ENCODE peak calls at places on chromosomes 11 and 22, in nine cellular contexts. A is heart right ventricle, Y is IMR-90, J is psoas muscle, X is tibial artery, O is HFF-Myc, G is lung, U is lower lobe of right lung, Q is sigmoid colon. H is an unnamed sample.

GRCh38 chr11:44133335-44133946 is 38.0 kb downstream of the EXT2 start:
- DNase-seq in A (no peak), Y (peak), J (no peak), X (no peak), O (no peak), G (no peak), U (no peak), Q (no peak), H (no peak)

GRCh38 chr22:46070722-46071450 is 79.4 kb upstream of the PPARA start:
- DNase-seq in A (peak), Y (peak), J (peak), X (peak), O (no peak), G (peak), U (peak), Q (peak), H (no peak)

GRCh38 chr22:36144886-36145541 is 15.5 kb downstream of the APOL3 start:
- DNase-seq in A (peak), Y (peak), J (peak), X (peak), O (peak), G (peak), U (peak), Q (peak), H (no peak)

GRCh38 chr11:76095891-76096290 is 110.4 kb downstream of the WNT11 start:
- DNase-seq in A (no peak), Y (no peak), J (no peak), X (no peak), O (no peak), G (no peak), U (no peak), Q (no peak), H (no peak)

GRCh38 chr22:49845666-49846459 is 7.8 kb upstream of the ZBED4 start:
- DNase-seq in A (no peak), Y (no peak), J (no peak), X (no peak), O (no peak), G (no peak), U (no peak), Q (no peak), H (no peak)

GRCh38 chr11:75162954-75163353 is 12.0 kb downstream of the SLCO2B1 start:
- DNase-seq in A (no peak), Y (no peak), J (no peak), X (no peak), O (no peak), G (no peak), U (no peak), Q (no peak), H (no peak)

GRCh38 chr11:32826113-32826512 is 3.6 kb upstream of the PRRG4 start:
- DNase-seq in A (no peak), Y (no peak), J (no peak), X (no peak), O (no peak), G (no peak), U (no peak), Q (no peak), H (no peak)

GRCh38 chr11:43920598-43921419 is 21.6 kb upstream of the C11orf96 start:
- DNase-seq in A (no peak), Y (peak), J (peak), X (peak), O (peak), G (peak), U (no peak), Q (peak), H (no peak)

GRCh38 chr22:44205713-44206645 is 25.3 kb downstream of the PARVG start:
- DNase-seq in A (no peak), Y (no peak), J (no peak), X (no peak), O (no peak), G (no peak), U (no peak), Q (peak), H (no peak)

GRCh38 chr11:61187505-61188130 is 15.7 kb upstream of the PGA3 start:
- DNase-seq in A (peak), Y (peak), J (peak), X (peak), O (peak), G (peak), U (peak), Q (peak), H (peak)

GRCh38 chr11:69892237-69892985 is 73.2 kb upstream of the FGF3 start:
- DNase-seq in A (no peak), Y (no peak), J (peak), X (no peak), O (no peak), G (no peak), U (no peak), Q (no peak), H (no peak)

GRCh38 chr11:103164093-103164796 is 55.0 kb downstream of the DYNC2H1 start:
- DNase-seq in A (no peak), Y (no peak), J (no peak), X (no peak), O (no peak), G (no peak), U (no peak), Q (no peak), H (no peak)

GRCh38 chr11:78453140-78453935 is 35.7 kb upstream of the GAB2 start:
- DNase-seq in A (no peak), Y (peak), J (no peak), X (no peak), O (no peak), G (no peak), U (no peak), Q (no peak), H (no peak)

GRCh38 chr11:113417428-113417827 is 29.8 kb downstream of the ANKK1 start:
- DNase-seq in A (no peak), Y (no peak), J (no peak), X (no peak), O (no peak), G (no peak), U (no peak), Q (no peak), H (no peak)

GRCh38 chr11:102800774-102801173 is 2.8 kb upstream of the MMP1 start:
- DNase-seq in A (no peak), Y (no peak), J (no peak), X (no peak), O (no peak), G (no peak), U (no peak), Q (peak), H (no peak)

GRCh38 chr11:78038697-78039313 is 15.7 kb upstream of the KCTD14 start:
- DNase-seq in A (no peak), Y (peak), J (no peak), X (no peak), O (no peak), G (peak), U (no peak), Q (no peak), H (no peak)

GRCh38 chr22:42942351-42942750 is 72.6 kb downstream of the PACSIN2 start:
- DNase-seq in A (no peak), Y (no peak), J (no peak), X (no peak), O (no peak), G (no peak), U (no peak), Q (no peak), H (no peak)

GRCh38 chr11:75344761-75345454 is 6.6 kb downstream of the ARRB1 start:
- DNase-seq in A (no peak), Y (peak), J (no peak), X (no peak), O (no peak), G (no peak), U (no peak), Q (no peak), H (no peak)

GRCh38 chr22:23058481-23059336 is 11.6 kb upstream of the GNAZ start:
- DNase-seq in A (no peak), Y (no peak), J (no peak), X (peak), O (no peak), G (no peak), U (peak), Q (no peak), H (no peak)

GRCh38 chr11:69312418-69313399 is 18.8 kb downstream of the MYEOV start:
- DNase-seq in A (peak), Y (no peak), J (no peak), X (no peak), O (no peak), G (no peak), U (no peak), Q (peak), H (no peak)

GRCh38 chr22:27238935-27239510 is 562.5 kb downstream of the MN1 start:
- DNase-seq in A (peak), Y (peak), J (peak), X (peak), O (peak), G (peak), U (peak), Q (peak), H (no peak)

GRCh38 chr11:34165786-34166557 is 60.5 kb downstream of the NAT10 start:
- DNase-seq in A (no peak), Y (no peak), J (peak), X (no peak), O (no peak), G (no peak), U (no peak), Q (no peak), H (no peak)

GRCh38 chr11:12087075-12087775 is 23.2 kb upstream of the MICAL2 start:
- DNase-seq in A (no peak), Y (peak), J (peak), X (peak), O (no peak), G (no peak), U (peak), Q (no peak), H (no peak)

GRCh38 chr11:99352642-99353041 is 331.9 kb downstream of the CNTN5 start:
- DNase-seq in A (peak), Y (no peak), J (no peak), X (no peak), O (no peak), G (no peak), U (no peak), Q (no peak), H (no peak)

GRCh38 chr11:66479741-66480115 is 506 bp upstream of the DPP3 start:
- DNase-seq in A (no peak), Y (no peak), J (no peak), X (peak), O (no peak), G (no peak), U (no peak), Q (no peak), H (no peak)

GRCh38 chr11:69361466-69361865 is 67.5 kb downstream of the MYEOV start:
- DNase-seq in A (no peak), Y (no peak), J (no peak), X (no peak), O (no peak), G (no peak), U (peak), Q (no peak), H (no peak)

GRCh38 chr22:34301569-34301968 is 381.3 kb upstream of the LARGE1 start:
- DNase-seq in A (no peak), Y (no peak), J (no peak), X (no peak), O (no peak), G (no peak), U (no peak), Q (no peak), H (no peak)

GRCh38 chr11:107799245-107799859 is 59.2 kb downstream of the SLC35F2 start:
- DNase-seq in A (peak), Y (peak), J (peak), X (peak), O (peak), G (peak), U (peak), Q (peak), H (peak)

GRCh38 chr11:12050911-12051667 is 42.7 kb upstream of the DKK3 start:
- DNase-seq in A (no peak), Y (no peak), J (no peak), X (no peak), O (no peak), G (no peak), U (no peak), Q (no peak), H (no peak)

DNA sequence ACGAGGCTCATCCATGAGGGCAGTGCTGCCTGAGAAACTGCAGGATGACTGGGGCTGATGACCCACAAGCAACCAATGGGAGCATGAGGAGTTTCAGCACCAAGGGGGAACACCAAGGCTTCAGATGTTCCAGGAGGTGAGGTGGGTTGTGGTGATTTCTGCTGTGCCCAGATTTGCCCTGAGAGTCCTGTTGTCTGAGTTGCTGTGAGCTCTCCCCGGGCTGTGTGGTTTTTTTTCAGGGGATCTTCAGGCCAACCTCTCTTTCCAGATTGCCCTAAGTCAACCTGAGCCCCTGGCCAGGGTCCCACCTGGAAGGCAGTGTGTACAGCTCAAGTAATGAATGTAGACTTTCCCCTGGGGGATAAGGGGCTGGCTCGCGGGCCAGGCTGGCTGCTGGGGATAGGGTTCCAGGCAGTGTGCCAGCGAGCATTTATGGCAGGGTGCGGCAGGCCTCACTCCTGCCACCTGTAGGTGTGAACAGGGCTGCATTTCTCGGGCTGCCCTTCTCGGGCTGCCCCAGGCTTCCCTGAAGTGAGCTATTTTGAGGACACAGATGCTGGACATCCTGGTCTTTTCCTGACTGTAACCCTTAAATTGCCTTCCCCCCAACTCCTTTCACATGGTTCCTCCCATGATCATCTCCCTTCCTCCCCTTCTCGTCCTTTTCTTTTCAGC is 9.8 kb downstream of the SLC22A6 start:
- DNase-seq in A (peak), Y (no peak), J (no peak), X (no peak), O (peak), G (no peak), U (no peak), Q (peak), H (no peak)
- H3K4me3 ChIP-seq in A (no peak), Y (no peak), J (no peak), X (no peak), O (no peak), G (no peak), U (no peak), Q (no peak), H (no peak)

GRCh38 chr11:15969701-15970329 is 386.5 kb downstream of the SOX6 start:
- DNase-seq in A (no peak), Y (peak), J (no peak), X (no peak), O (peak), G (no peak), U (no peak), Q (no peak), H (no peak)
- H3K4me3 ChIP-seq in A (no peak), Y (peak), J (peak), X (peak), O (no peak), G (no peak), U (no peak), Q (no peak), H (no peak)

DNA sequence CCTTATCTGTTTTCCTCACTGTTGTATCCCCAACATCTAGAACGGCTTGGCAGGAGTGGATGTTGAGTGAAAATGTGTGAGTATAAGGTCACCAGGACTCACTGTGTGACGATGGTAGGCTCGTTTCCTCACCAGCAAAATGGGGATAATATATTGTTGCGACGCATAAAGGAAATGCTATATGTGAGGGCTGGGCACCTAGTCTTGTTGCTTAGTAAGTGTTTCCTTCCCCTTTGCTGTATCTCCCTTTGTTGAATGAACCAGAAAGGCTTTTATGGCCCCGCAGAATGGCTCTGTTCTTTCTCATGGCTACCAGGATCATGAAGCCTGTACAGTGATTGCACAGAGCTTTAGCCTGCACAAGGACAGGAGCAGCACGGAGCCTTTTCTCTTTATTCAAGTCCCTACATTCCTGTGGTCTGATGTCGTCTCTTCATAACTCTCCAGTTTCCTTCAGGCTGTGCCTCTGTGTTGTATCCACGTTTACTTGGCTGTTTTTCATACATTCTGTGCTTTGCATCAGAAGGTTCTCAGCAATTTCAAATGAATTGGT is 5.4 kb downstream of the TNRC6B start:
- DNase-seq in A (no peak), Y (peak), J (no peak), X (no peak), O (no peak), G (no peak), U (no peak), Q (peak), H (no peak)
- H3K4me3 ChIP-seq in A (no peak), Y (no peak), J (peak), X (no peak), O (peak), G (no peak), U (no peak), Q (no peak), H (no peak)

GRCh38 chr22:29006346-29006745 is 55.3 kb downstream of the C22orf31 start:
- DNase-seq in A (no peak), Y (no peak), J (no peak), X (no peak), O (no peak), G (no peak), U (no peak), Q (no peak), H (no peak)

GRCh38 chr22:29002603-29003002 is 59.0 kb downstream of the C22orf31 start:
- DNase-seq in A (no peak), Y (no peak), J (peak), X (no peak), O (no peak), G (no peak), U (no peak), Q (no peak), H (no peak)

GRCh38 chr22:29003552-29003951 is 58.1 kb downstream of the C22orf31 start:
- DNase-seq in A (no peak), Y (no peak), J (no peak), X (no peak), O (no peak), G (no peak), U (no peak), Q (no peak), H (no peak)

GRCh38 chr22:29004647-29005371 is 56.8 kb downstream of the C22orf31 start:
- DNase-seq in A (peak), Y (peak), J (peak), X (no peak), O (no peak), G (peak), U (peak), Q (no peak), H (no peak)

GRCh38 chr22:29003975-29004646 is 57.5 kb downstream of the C22orf31 start:
- DNase-seq in A (no peak), Y (no peak), J (peak), X (no peak), O (no peak), G (peak), U (peak), Q (no peak), H (peak)
- H3K4me3 ChIP-seq in A (no peak), Y (no peak), J (peak), X (no peak), O (no peak), G (no peak), U (no peak), Q (no peak), H (no peak)

DNA sequence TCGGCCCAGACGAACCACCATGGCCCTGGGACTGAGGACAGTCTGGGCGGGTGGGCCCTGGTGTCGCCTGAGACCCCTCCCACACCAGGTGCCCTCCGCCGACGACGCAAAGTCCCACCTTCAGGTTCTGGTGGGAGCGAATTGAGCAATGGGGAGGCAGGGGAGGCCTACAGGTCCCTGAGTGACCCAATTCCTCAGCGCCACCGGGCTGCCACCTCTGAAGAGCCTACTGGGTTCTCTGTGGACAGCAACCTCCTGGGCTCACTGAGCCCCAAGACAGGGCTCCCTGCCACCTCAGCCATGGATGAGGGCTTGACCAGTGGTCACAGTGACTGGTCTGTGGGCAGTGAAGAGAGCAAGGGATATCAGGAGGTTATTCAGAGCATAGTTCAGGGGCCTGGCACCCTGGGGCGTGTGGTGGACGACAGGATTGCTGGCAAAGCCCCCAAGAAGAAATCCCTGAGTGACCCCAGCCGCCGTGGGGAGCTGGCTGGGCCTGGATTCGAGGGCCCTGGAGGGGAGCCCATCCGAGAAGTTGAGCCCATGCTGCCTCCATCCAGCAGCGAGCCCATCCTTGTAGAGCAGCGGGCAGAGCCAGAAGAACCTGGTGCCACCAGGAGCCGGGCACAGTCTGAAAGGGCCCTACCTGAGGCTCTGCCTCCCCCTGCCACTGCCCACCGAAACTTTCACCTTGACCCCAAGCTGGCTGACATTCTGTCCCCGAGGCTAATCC is 2.8 kb downstream of the ARHGEF17 start:
- DNase-seq in A (no peak), Y (no peak), J (no peak), X (no peak), O (no peak), G (no peak), U (no peak), Q (peak), H (no peak)
- H3K4me3 ChIP-seq in A (peak), Y (peak), J (peak), X (peak), O (peak), G (peak), U (peak), Q (peak), H (no peak)

DNA sequence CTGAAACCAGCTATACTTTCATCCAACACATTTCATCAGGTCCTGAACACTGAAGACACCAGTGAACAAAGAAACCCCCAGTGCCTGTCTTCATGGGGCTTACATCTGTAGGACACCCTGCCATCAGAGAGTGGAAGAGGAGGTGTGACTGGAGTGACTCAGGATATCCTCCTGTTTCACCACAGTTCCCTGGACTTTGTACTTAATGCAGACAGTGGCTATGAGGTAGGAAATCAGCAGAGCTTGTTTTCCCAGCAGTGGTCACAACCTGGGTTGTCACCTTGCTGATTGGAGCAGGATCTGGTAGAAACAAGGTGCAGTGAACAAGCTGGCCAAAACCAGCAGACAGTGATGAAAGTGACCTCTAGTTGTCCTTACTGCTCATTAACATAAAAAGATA is 128.8 kb downstream of the KIRREL3 start:
- DNase-seq in A (no peak), Y (peak), J (no peak), X (no peak), O (no peak), G (no peak), U (no peak), Q (no peak), H (no peak)
- H3K4me3 ChIP-seq in A (no peak), Y (no peak), J (no peak), X (no peak), O (no peak), G (no peak), U (no peak), Q (no peak), H (no peak)

GRCh38 chr22:31241936-31242335 is 29.8 kb downstream of the LIMK2 start:
- DNase-seq in A (no peak), Y (peak), J (no peak), X (no peak), O (no peak), G (no peak), U (no peak), Q (no peak), H (no peak)
- H3K4me3 ChIP-seq in A (no peak), Y (no peak), J (no peak), X (no peak), O (no peak), G (no peak), U (no peak), Q (no peak), H (no peak)

GRCh38 chr22:25110596-25110845 is 89.1 kb upstream of the CRYBB3 start:
- DNase-seq in A (no peak), Y (no peak), J (no peak), X (no peak), O (no peak), G (no peak), U (no peak), Q (no peak), H (no peak)
- H3K4me3 ChIP-seq in A (no peak), Y (no peak), J (peak), X (peak), O (no peak), G (no peak), U (peak), Q (peak), H (peak)

H was measured in LNCaP clone FGC.